ENCODE peak calls at places on chromosomes 2 and 18, in seven cellular contexts. K, R, N, X, C, V and S are unnamed samples.

GRCh38 chr18:79930020-79930642 is 21.3 kb downstream of the SLC66A2 start:
- DNase-seq in K (no peak), R (peak; percentile 22), N (no peak), X (no peak), C (no peak), V (no peak), S (no peak)

GRCh38 chr2:210226186-210226585 is 939 bp upstream of the ACADL start:
- DNase-seq in K (no peak), R (no peak), N (no peak), X (no peak), C (no peak), V (no peak), S (no peak)

GRCh38 chr2:9388102-9388735 is 35.1 kb downstream of the ITGB1BP1 start:
- DNase-seq in K (no peak), R (no peak), N (no peak), X (no peak), C (no peak), V (no peak), S (no peak)

GRCh38 chr2:229133155-229133772 is 137.8 kb downstream of the PID1 start:
- DNase-seq in K (peak; percentile 6), R (peak; percentile 70), N (no peak), X (peak; percentile 47), C (no peak), V (no peak), S (no peak)

GRCh38 chr2:241410739-241411176 is 54.7 kb downstream of the FARP2 start:
- DNase-seq in K (peak; percentile 89), R (no peak), N (peak; percentile 77), X (no peak), C (no peak), V (no peak), S (no peak)

GRCh38 chr2:199861116-199861774 is 10.3 kb upstream of the FTCDNL1 start:
- DNase-seq in K (no peak), R (peak; percentile 48), N (peak; percentile 10), X (no peak), C (no peak), V (no peak), S (no peak)

GRCh38 chr18:59605633-59606192 is 91.5 kb downstream of the CCBE1 start:
- DNase-seq in K (peak; percentile 55), R (no peak), N (peak; percentile 65), X (no peak), C (no peak), V (no peak), S (no peak)

GRCh38 chr2:185618630-185619029 is 120.0 kb upstream of the FSIP2 start:
- DNase-seq in K (peak; percentile 12), R (peak; percentile 6), N (no peak), X (peak; percentile 23), C (no peak), V (no peak), S (no peak)

GRCh38 chr2:238030422-238031155 is 30.2 kb upstream of the SCLY start:
- DNase-seq in K (no peak), R (no peak), N (no peak), X (no peak), C (no peak), V (no peak), S (no peak)

GRCh38 chr2:73249636-73250035 is 15.5 kb downstream of the CCT7 start:
- DNase-seq in K (no peak), R (no peak), N (no peak), X (no peak), C (no peak), V (no peak), S (no peak)

GRCh38 chr2:197145471-197146056 is 165.0 kb downstream of the ANKRD44 start:
- DNase-seq in K (no peak), R (no peak), N (no peak), X (no peak), C (peak; percentile 54), V (no peak), S (peak; percentile 16)

GRCh38 chr2:158182681-158183350 is 81.1 kb downstream of the UPP2 start:
- DNase-seq in K (no peak), R (no peak), N (no peak), X (no peak), C (no peak), V (no peak), S (no peak)

GRCh38 chr2:57990118-57990725 is 56.4 kb upstream of the VRK2 start:
- DNase-seq in K (no peak), R (no peak), N (no peak), X (no peak), C (no peak), V (no peak), S (no peak)

GRCh38 chr2:113755690-113756063 is 765 bp downstream of the SLC35F5 start:
- DNase-seq in K (peak; percentile 31), R (peak; percentile 33), N (no peak), X (peak; percentile 11), C (no peak), V (no peak), S (peak; percentile 19)

GRCh38 chr2:112622528-112622849 is 23.2 kb upstream of the SLC20A1 start:
- DNase-seq in K (peak; percentile 90), R (peak; percentile 99), N (peak; percentile 92), X (no peak), C (no peak), V (no peak), S (no peak)

GRCh38 chr2:238476258-238476657 is 49.5 kb downstream of the ASB1 start:
- DNase-seq in K (no peak), R (no peak), N (no peak), X (no peak), C (no peak), V (no peak), S (no peak)

GRCh38 chr2:84495539-84496146 is 20.7 kb upstream of the DNAH6 start:
- DNase-seq in K (peak; percentile 40), R (peak; percentile 86), N (peak; percentile 54), X (peak; percentile 72), C (peak; percentile 68), V (peak; percentile 22), S (peak; percentile 45)

GRCh38 chr18:36481201-36481657 is 183.7 kb downstream of the FHOD3 start:
- DNase-seq in K (no peak), R (peak; percentile 34), N (no peak), X (peak; percentile 84), C (no peak), V (no peak), S (no peak)

GRCh38 chr2:43129676-43130547 is 96.5 kb downstream of the ZFP36L2 start:
- DNase-seq in K (no peak), R (peak; percentile 18), N (no peak), X (no peak), C (peak; percentile 55), V (no peak), S (no peak)

GRCh38 chr2:98761267-98761781 is 30.4 kb upstream of the MGAT4A start:
- DNase-seq in K (no peak), R (no peak), N (no peak), X (no peak), C (peak; percentile 53), V (peak; percentile 39), S (peak; percentile 92)

GRCh38 chr2:96913398-96914202 is 43.7 kb upstream of the SEMA4C start:
- DNase-seq in K (no peak), R (no peak), N (no peak), X (no peak), C (peak; percentile 64), V (peak; percentile 46), S (peak; percentile 75)

GRCh38 chr2:102367331-102367971 is 11.9 kb downstream of the IL18R1 start:
- DNase-seq in K (no peak), R (no peak), N (no peak), X (no peak), C (peak; percentile 81), V (no peak), S (peak; percentile 65)

GRCh38 chr2:6526093-6526824 is 339.4 kb downstream of the CMPK2 start:
- DNase-seq in K (no peak), R (no peak), N (no peak), X (peak; percentile 76), C (no peak), V (no peak), S (no peak)

GRCh38 chr2:165295643-165296042 is 56.4 kb downstream of the SCN2A start:
- DNase-seq in K (no peak), R (no peak), N (no peak), X (no peak), C (no peak), V (no peak), S (no peak)

GRCh38 chr2:111201214-111201613 is 80.5 kb downstream of the BCL2L11 start:
- DNase-seq in K (no peak), R (no peak), N (no peak), X (no peak), C (no peak), V (no peak), S (no peak)